ENCODE peak calls at places on chromosomes 2 and 18, in four cellular contexts. I, S, G and C are unnamed samples.

GRCh38 chr18:10122116-10122515 is 208.3 kb downstream of the VAPA start:
- DNase-seq in I (no peak), S (peak), G (no peak), C (no peak)

GRCh38 chr2:121480826-121481225 is 49.9 kb upstream of the RNU4ATAC start:
- DNase-seq in I (no peak), S (peak), G (no peak), C (peak)

GRCh38 chr2:179913809-179914208 is 52.4 kb upstream of the ZNF385B start:
- DNase-seq in I (no peak), S (no peak), G (no peak), C (no peak)

GRCh38 chr2:238916875-238917590 is 69.1 kb downstream of the TWIST2 start:
- DNase-seq in I (no peak), S (no peak), G (no peak), C (no peak)

GRCh38 chr2:176461686-176462376 is 192.6 kb downstream of the MTX2 start:
- DNase-seq in I (no peak), S (peak), G (no peak), C (peak)

GRCh38 chr2:128162266-128162665 is 71.3 kb downstream of the UGGT1 start:
- DNase-seq in I (no peak), S (no peak), G (no peak), C (no peak)

GRCh38 chr2:241142063-241142462 is 7.2 kb downstream of the PASK start:
- DNase-seq in I (no peak), S (no peak), G (no peak), C (no peak)

GRCh38 chr2:96716388-96716787 is 23.5 kb downstream of the LMAN2L start:
- DNase-seq in I (no peak), S (no peak), G (no peak), C (no peak)

GRCh38 chr18:66682855-66683322 is 79.0 kb upstream of the CDH19 start:
- DNase-seq in I (no peak), S (peak), G (no peak), C (peak)